ENCODE peak calls at places on chromosomes 5 and 9, in seven cellular contexts. Y is fibroblast of lung, U is Caco-2, B is tibial artery, E is cardiac fibroblast, J is fibroblast of mammary gland, A is dorsolateral prefrontal cortex. F is an unnamed sample.

GRCh38 chr5:65076251-65076869 is 307.6 kb downstream of the CWC27 start:
- DNase-seq in B (peak), U (peak), Y (peak), A (no peak), J (peak), E (peak), F (peak)

GRCh38 chr9:117075636-117076035 is 339.2 kb downstream of the ASTN2 start:
- DNase-seq in B (no peak), A (no peak), J (no peak), E (no peak), U (no peak), Y (no peak), F (peak)

GRCh38 chr9:21252727-21253547 is 13.1 kb upstream of the IFNA14 start:
- DNase-seq in E (peak), U (peak), J (peak), B (peak), A (no peak), Y (peak), F (peak)

GRCh38 chr5:132394681-132395259 is 25.3 kb downstream of the SLC22A5 start:
- DNase-seq in U (no peak), A (no peak), Y (no peak), E (no peak), B (no peak), J (no peak), F (no peak)

GRCh38 chr9:136228107-136228875 is 17.3 kb downstream of the QSOX2 start:
- DNase-seq in B (no peak), U (no peak), A (no peak), E (peak), J (peak), Y (peak), F (peak)

GRCh38 chr9:117860849-117861248 is 156.6 kb downstream of the TLR4 start:
- DNase-seq in Y (no peak), E (no peak), A (no peak), J (no peak), U (no peak), B (no peak), F (no peak)

GRCh38 chr9:20980713-20981481 is 50.5 kb downstream of the HACD4 start:
- DNase-seq in B (no peak), J (peak), Y (peak), A (no peak), E (peak), U (no peak), F (peak)

GRCh38 chr5:33850100-33850594 is 41.6 kb downstream of the ADAMTS12 start:
- DNase-seq in J (peak), E (peak), Y (peak), A (no peak), U (no peak), B (no peak), F (peak)

GRCh38 chr5:32392039-32392438 is 52.5 kb downstream of the ZFR start:
- DNase-seq in U (no peak), A (no peak), Y (no peak), J (no peak), E (no peak), B (no peak), F (no peak)

GRCh38 chr5:38078161-38078560 is 180.2 kb upstream of the EGFLAM start:
- DNase-seq in J (peak), Y (peak), U (no peak), A (no peak), E (peak), B (no peak), F (peak)

GRCh38 chr5:179336126-179336870 is 9.0 kb downstream of the ADAMTS2 start:
- DNase-seq in J (no peak), U (no peak), Y (no peak), E (no peak), A (no peak), B (no peak), F (no peak)

GRCh38 chr9:131867611-131868192 is 127.8 kb upstream of the RAPGEF1 start:
- DNase-seq in Y (no peak), U (no peak), J (no peak), B (no peak), E (no peak), A (no peak), F (no peak)

GRCh38 chr9:131800366-131800765 is 60.5 kb upstream of the RAPGEF1 start:
- DNase-seq in Y (no peak), U (no peak), A (no peak), B (no peak), J (no peak), E (no peak), F (no peak)

GRCh38 chr9:87406545-87407166 is 91.0 kb upstream of the DAPK1 start:
- DNase-seq in U (peak), Y (no peak), B (no peak), A (no peak), J (no peak), E (no peak), F (no peak)

GRCh38 chr5:1010181-1010510 is 1.5 kb downstream of the NKD2 start:
- DNase-seq in B (no peak), Y (no peak), U (peak), J (no peak), A (no peak), E (no peak), F (no peak)

GRCh38 chr9:117076571-117077300 is 338.1 kb downstream of the ASTN2 start:
- DNase-seq in J (no peak), B (no peak), E (no peak), Y (no peak), A (no peak), U (no peak), F (no peak)

GRCh38 chr9:120411862-120412424 is 168.0 kb downstream of the CDK5RAP2 start:
- DNase-seq in U (no peak), E (no peak), A (no peak), J (no peak), B (no peak), Y (no peak), F (no peak)

GRCh38 chr9:26053954-26054353 is 375.7 kb upstream of the TUSC1 start:
- DNase-seq in A (no peak), B (no peak), Y (no peak), E (no peak), J (no peak), U (no peak), F (no peak)

GRCh38 chr5:127028822-127029457 is 1.4 kb downstream of the MARCHF3 start:
- DNase-seq in Y (peak), E (peak), U (no peak), B (peak), J (peak), A (peak), F (no peak)

GRCh38 chr5:106940986-106941385 is 729.8 kb downstream of the EFNA5 start:
- DNase-seq in B (no peak), J (no peak), Y (peak), A (no peak), E (no peak), U (peak), F (peak)

GRCh38 chr9:87518702-87519335 is 21.2 kb downstream of the DAPK1 start:
- DNase-seq in E (peak), Y (peak), A (no peak), B (peak), U (no peak), J (peak), F (peak)

GRCh38 chr5:179294891-179295777 is 50.1 kb downstream of the ADAMTS2 start:
- DNase-seq in J (peak), A (no peak), Y (peak), U (no peak), E (peak), B (peak), F (no peak)

GRCh38 chr5:41095324-41096101 is 24.4 kb upstream of the MROH2B start:
- DNase-seq in E (peak), Y (no peak), B (no peak), U (no peak), A (no peak), J (no peak), F (peak)

GRCh38 chr5:111158105-111158744 is 66.0 kb upstream of the CAMK4 start:
- DNase-seq in A (peak), Y (peak), U (peak), E (peak), B (peak), J (peak), F (peak)

GRCh38 chr9:127233582-127234350 is 30.8 kb upstream of the GARNL3 start:
- DNase-seq in J (peak), A (no peak), B (no peak), Y (no peak), E (peak), U (no peak), F (no peak)

GRCh38 chr5:42021119-42021518 is 96.0 kb downstream of the FBXO4 start:
- DNase-seq in A (no peak), U (no peak), E (no peak), J (peak), Y (peak), B (no peak), F (peak)

GRCh38 chr5:169003721-169004481 is 297.0 kb downstream of the SLIT3 start:
- DNase-seq in E (no peak), A (no peak), B (no peak), Y (no peak), J (no peak), U (peak), F (no peak)

GRCh38 chr5:142176255-142176654 is 67.7 kb downstream of the NDFIP1 start:
- DNase-seq in B (no peak), A (no peak), Y (no peak), U (no peak), J (no peak), E (no peak), F (no peak)

GRCh38 chr5:130277002-130277401 is 372.7 kb downstream of the CHSY3 start:
- DNase-seq in A (no peak), Y (no peak), U (no peak), J (no peak), B (no peak), E (no peak), F (no peak)

GRCh38 chr9:114180701-114181582 is 25.6 kb downstream of the COL27A1 start:
- DNase-seq in A (no peak), E (peak), Y (peak), U (no peak), J (no peak), B (no peak), F (no peak)

GRCh38 chr5:55988979-55989612 is 5.7 kb downstream of the IL6ST start:
- DNase-seq in E (no peak), U (no peak), A (no peak), Y (no peak), J (no peak), B (no peak), F (no peak)

GRCh38 chr5:55993013-55993412 is 1.8 kb downstream of the IL6ST start:
- DNase-seq in J (peak), E (peak), B (peak), A (no peak), Y (no peak), U (no peak), F (peak)

GRCh38 chr5:55991768-55992486 is 2.8 kb downstream of the IL6ST start:
- DNase-seq in A (no peak), U (no peak), B (no peak), Y (peak), J (peak), E (peak), F (no peak)

GRCh38 chr5:55986931-55987330 is 7.8 kb downstream of the IL6ST start:
- DNase-seq in J (no peak), A (no peak), B (no peak), U (no peak), E (no peak), Y (no peak), F (no peak)

DNA sequence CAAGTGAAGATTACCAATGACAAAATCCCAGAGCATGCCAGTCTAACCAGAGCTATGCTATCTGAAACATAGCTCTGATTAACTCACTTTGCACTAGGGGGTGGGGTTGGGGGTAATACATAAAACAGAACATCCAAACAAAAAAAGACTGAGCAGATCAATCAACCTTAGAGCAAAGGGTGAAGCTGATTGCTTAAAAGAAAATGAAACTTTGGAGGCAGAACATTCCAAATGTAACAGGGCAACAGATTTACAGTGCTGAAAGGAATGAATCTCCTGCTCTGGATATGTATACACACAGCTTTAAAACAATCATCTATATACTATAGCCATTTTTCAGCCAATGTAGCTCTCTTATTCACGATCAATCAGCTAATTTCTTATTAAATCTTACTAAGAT is 4.9 kb downstream of the IL6ST start:
- DNase-seq in E (no peak), B (no peak), U (no peak), A (no peak), J (no peak), Y (no peak), F (no peak)
- H3K4me3 ChIP-seq in E (peak), B (no peak), U (no peak), A (peak), J (no peak), Y (peak), F (no peak)

GRCh38 chr9:15416880-15417279 is 5.8 kb upstream of the SNAPC3 start:
- DNase-seq in Y (peak), B (no peak), A (no peak), U (peak), J (peak), E (peak), F (peak)
- TF ChIP-seq CTCF in Y (peak), B (peak), A (peak), U (peak), J (peak), E (peak), F (peak)

GRCh38 chr5:157563373-157564148 is 12.0 kb downstream of the ADAM19 start:
- DNase-seq in J (peak), E (peak), B (peak), A (no peak), U (no peak), Y (peak), F (no peak)

GRCh38 chr5:157562111-157562581 is 13.4 kb downstream of the ADAM19 start:
- DNase-seq in Y (peak), J (peak), A (no peak), E (peak), B (peak), U (no peak), F (no peak)

GRCh38 chr5:157561105-157561504 is 14.5 kb downstream of the ADAM19 start:
- DNase-seq in B (no peak), E (no peak), J (no peak), U (no peak), A (no peak), Y (peak), F (no peak)

GRCh38 chr5:157566902-157567489 is 8.6 kb downstream of the ADAM19 start:
- DNase-seq in Y (no peak), B (peak), E (no peak), J (no peak), A (no peak), U (no peak), F (no peak)

DNA sequence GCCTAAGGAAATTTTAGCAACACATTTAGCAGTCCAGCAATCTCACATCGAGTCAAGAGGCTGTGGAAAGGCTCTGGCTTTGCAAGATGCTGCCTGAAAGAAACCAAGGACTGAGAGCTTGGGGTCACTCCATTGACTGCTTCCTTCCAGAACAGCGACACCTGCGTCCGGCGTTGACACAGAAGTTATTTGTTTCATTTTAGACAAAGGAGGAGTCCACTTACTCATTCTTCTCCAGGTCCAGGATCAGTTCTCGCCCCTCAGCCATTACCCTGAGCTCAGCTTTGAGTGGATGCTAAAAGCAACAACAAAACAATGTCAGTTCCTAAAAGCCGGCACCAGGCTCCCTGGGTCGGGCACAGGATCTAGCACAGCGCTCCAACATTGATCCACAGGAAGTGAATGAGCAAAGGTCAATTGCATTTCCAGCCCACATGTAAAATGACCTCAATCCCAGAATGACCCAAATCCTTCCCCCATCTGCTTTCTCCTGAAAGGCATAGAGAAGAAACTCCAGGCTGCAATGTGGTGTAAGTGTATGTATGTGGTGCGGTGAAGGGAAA is 11.3 kb downstream of the ADAM19 start:
- DNase-seq in J (no peak), Y (peak), A (no peak), E (no peak), U (no peak), B (peak), F (no peak)
- H3K4me3 ChIP-seq in J (no peak), Y (no peak), A (no peak), E (no peak), U (no peak), B (peak), F (no peak)

GRCh38 chr5:66864240-66864884 is 268.2 kb downstream of the MAST4 start:
- DNase-seq in B (no peak), E (peak), Y (peak), J (peak), A (no peak), U (peak), F (peak)
- TF ChIP-seq CTCF in B (peak), E (peak), Y (peak), J (peak), A (no peak), U (peak), F (peak)

DNA sequence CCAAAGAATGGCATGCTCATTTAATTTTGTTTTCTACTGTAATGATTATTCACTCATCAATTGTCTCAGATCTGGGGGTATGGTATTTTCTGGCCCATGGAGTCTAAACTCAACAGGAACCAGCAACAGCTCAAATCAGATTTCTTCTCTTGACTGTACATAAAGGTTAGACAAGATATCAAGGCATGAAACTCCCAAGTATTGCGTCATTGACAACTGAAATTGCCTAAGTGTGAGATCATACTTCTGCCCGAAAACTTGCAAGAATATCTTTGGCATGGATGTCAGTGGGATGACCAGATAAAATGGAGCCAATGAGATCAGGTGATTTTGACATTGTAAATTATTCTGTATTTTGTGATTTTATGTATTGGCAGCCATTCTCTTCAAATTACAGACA is 141.7 kb upstream of the STK32A start:
- DNase-seq in Y (peak), U (no peak), A (no peak), E (peak), J (peak), B (no peak), F (peak)
- H3K4me3 ChIP-seq in Y (no peak), U (no peak), A (no peak), E (no peak), J (no peak), B (no peak), F (no peak)

DNA sequence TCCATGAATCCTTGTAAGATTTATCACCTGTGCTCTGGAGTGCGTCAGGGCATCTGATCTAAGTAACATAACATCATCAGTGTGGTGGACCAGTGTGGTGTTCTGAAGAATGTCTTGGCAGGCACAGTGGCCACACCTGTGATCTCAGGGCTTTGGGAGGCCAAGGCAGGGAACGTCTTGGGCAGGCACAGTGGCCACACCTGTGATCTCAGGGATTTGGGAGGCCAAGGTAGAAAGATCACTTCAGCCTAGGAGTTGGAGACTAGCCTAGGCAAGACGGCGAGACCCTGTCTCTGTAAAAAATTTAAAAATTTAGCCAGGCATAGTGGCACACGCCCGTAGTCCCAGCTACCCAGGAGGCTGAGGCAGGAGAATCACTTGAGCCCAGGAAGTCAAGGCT is 185.5 kb downstream of the CACNA1B start:
- DNase-seq in E (no peak), U (no peak), A (no peak), J (no peak), B (no peak), Y (no peak), F (no peak)
- TF ChIP-seq CTCF in E (no peak), U (no peak), A (no peak), J (no peak), B (no peak), Y (no peak), F (no peak)